ENCODE peak calls at places on chromosomes 4 and X, in five cellular contexts. Q, K, B, M and G are unnamed samples.

GRCh38 chr4:120927758-120928409 is 5.4 kb upstream of the PRDM5 start:
- DNase-seq in Q (peak), K (no peak), B (no peak), M (no peak), G (no peak)

GRCh38 chrX:153353416-153353815 is 19.5 kb downstream of the ZNF275 start:
- DNase-seq in Q (peak), K (no peak), B (no peak), M (no peak), G (no peak)

GRCh38 chrX:97806238-97806637 is 922.5 kb downstream of the RPA4 start:
- DNase-seq in Q (peak), K (peak), B (no peak), M (no peak), G (no peak)

GRCh38 chr4:114015444-114015899 is 36.0 kb upstream of the ARSJ start:
- DNase-seq in Q (peak), K (peak), B (no peak), M (no peak), G (peak)

GRCh38 chr4:26150948-26151347 is 169.9 kb upstream of the RBPJ start:
- DNase-seq in Q (peak), K (no peak), B (no peak), M (no peak), G (no peak)

GRCh38 chr4:24456431-24456830 is 127.9 kb downstream of the DHX15 start:
- DNase-seq in Q (no peak), K (no peak), B (no peak), M (no peak), G (no peak)

GRCh38 chr4:153310793-153311192 is 33.7 kb upstream of the MND1 start:
- DNase-seq in Q (no peak), K (no peak), B (no peak), M (no peak), G (no peak)

GRCh38 chrX:24026403-24026801 is 584 bp downstream of the KLHL15 start:
- DNase-seq in Q (peak), K (no peak), B (no peak), M (no peak), G (no peak)

GRCh38 chr4:143586080-143586479 is 72.6 kb downstream of the SMARCA5 start:
- DNase-seq in Q (peak), K (no peak), B (no peak), M (no peak), G (no peak)

GRCh38 chr4:2468464-2469191 is at the start of gene RNF4:
- DNase-seq in Q (peak), K (peak), B (peak), M (peak), G (peak)

GRCh38 chrX:154409222-154409871 is at the start of gene DNASE1L1:
- DNase-seq in Q (peak), K (peak), B (peak), M (peak), G (no peak)

GRCh38 chr4:28686618-28687017 is 1826.0 kb downstream of the STIM2 start:
- DNase-seq in Q (peak), K (no peak), B (peak), M (no peak), G (peak)
- TF ChIP-seq CTCF in Q (peak), K (peak), B (peak), M (no peak), G (peak)

DNA sequence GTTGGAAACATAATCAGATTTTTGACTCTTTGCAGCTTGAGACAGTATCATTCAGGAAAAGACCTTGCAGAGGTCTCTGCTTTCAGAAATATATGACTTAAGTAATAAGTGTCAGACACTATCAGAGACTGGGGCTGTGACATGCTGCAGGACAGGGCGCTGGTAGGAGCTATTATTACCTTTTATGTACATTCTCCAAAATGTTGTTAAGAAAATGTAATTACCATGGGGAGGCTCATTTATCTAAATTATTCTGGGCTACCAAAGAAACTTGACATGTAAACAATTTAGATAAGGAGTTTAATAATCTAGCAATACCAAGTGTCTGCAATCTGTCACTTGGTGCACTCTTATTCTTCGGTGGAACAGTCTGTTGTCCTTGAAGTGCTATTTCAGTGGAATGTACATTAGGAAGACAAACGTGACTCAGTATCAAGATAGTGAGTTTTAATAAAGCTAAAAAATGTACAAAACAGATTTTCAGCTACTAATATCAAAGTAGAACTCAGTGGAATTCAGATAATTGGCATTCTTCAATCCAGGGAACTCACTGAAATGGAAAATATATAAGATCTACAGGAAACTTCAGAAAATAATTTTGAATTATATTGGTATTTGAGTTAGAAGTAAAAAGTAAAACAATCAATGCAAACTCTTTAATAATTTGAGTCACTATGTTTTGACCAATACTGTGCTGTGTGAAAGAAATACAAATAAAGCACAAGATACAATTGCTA is 214.5 kb downstream of the KCNIP4 start:
- DNase-seq in Q (no peak), K (no peak), B (no peak), M (no peak), G (no peak)
- H3K4me3 ChIP-seq in Q (no peak), K (no peak), B (no peak), M (no peak), G (no peak)

GRCh38 chrX:101956556-101956955 is 24.7 kb upstream of the ZMAT1 start:
- DNase-seq in Q (no peak), K (no peak), B (no peak), M (no peak), G (no peak)

GRCh38 chrX:101958139-101958538 is 26.3 kb upstream of the ZMAT1 start:
- DNase-seq in Q (peak), K (no peak), B (no peak), M (no peak), G (no peak)

GRCh38 chrX:101957174-101957573 is 25.3 kb upstream of the ZMAT1 start:
- DNase-seq in Q (no peak), K (no peak), B (no peak), M (no peak), G (no peak)
- TF ChIP-seq CTCF in Q (no peak), K (no peak), B (no peak), M (no peak), G (no peak)

GRCh38 chrX:38107028-38107427 is 100.7 kb downstream of the SYTL5 start:
- DNase-seq in Q (peak), K (no peak), B (no peak), M (no peak), G (no peak)

GRCh38 chrX:38102240-38102639 is 95.9 kb downstream of the SYTL5 start:
- DNase-seq in Q (no peak), K (no peak), B (no peak), M (no peak), G (no peak)

GRCh38 chrX:38102875-38103274 is 96.5 kb downstream of the SYTL5 start:
- DNase-seq in Q (no peak), K (no peak), B (no peak), M (no peak), G (no peak)

GRCh38 chrX:38105216-38105725 is 98.9 kb downstream of the SYTL5 start:
- DNase-seq in Q (no peak), K (no peak), B (no peak), M (no peak), G (no peak)

GRCh38 chrX:38103857-38104812 is 97.8 kb downstream of the SYTL5 start:
- DNase-seq in Q (no peak), K (no peak), B (no peak), M (no peak), G (no peak)
- H3K4me3 ChIP-seq in Q (no peak), K (no peak), B (no peak), M (no peak), G (no peak)

DNA sequence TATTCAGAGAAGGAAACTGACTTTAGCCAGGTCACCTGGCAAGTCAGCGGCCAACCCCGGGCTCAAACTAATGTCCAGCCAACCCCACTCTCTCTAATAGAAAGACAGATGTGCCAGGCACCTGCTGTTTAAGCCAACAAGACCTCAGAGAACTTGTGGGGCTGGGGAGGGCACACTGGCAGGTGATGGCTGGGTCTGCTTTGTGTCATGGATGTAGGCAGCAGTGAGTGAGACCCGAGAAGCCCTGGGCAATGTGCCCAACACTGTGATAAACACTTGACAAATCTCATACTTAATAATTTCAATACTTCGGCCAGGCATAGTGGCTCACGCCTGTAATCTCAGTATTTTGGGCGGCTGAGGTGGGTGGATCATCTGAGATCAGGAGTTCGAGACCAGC is 9.0 kb upstream of the CD99L2 start:
- DNase-seq in Q (no peak), K (no peak), B (no peak), M (no peak), G (no peak)
- TF ChIP-seq CTCF in Q (no peak), K (no peak), B (no peak), M (no peak), G (no peak)

DNA sequence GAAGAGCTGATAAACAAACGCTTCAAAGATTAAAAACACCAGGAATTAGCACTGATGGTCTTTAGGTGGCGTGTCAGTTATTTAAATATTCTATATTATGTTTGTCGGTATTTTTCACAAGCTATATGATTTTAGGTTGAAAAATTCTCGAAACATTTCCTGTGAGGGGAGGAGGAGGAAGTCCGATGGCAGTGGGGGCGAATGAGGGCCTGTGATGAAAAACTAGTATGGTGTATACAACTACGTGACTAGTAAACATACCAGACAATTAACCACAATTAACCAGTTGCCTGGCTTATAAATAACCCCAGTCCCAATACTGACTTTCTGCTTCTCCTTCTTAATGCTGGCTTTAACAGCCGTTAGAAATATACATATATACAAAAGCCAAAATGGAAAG is 612 bp upstream of the NAP1L2 start:
- DNase-seq in Q (no peak), K (no peak), B (no peak), M (no peak), G (no peak)
- H3K4me3 ChIP-seq in Q (peak), K (no peak), B (peak), M (no peak), G (peak)

GRCh38 chrX:129845616-129846190 is 2.0 kb upstream of the ZDHHC9 start:
- DNase-seq in Q (no peak), K (no peak), B (no peak), M (no peak), G (no peak)

GRCh38 chrX:129842510-129843208 is 1.0 kb downstream of the ZDHHC9 start:
- DNase-seq in Q (peak), K (no peak), B (peak), M (peak), G (peak)

GRCh38 chrX:129843209-129843458 is 552 bp downstream of the ZDHHC9 start:
- DNase-seq in Q (no peak), K (no peak), B (no peak), M (no peak), G (no peak)

GRCh38 chrX:129846686-129847085 is 3.0 kb upstream of the ZDHHC9 start:
- DNase-seq in Q (no peak), K (no peak), B (no peak), M (no peak), G (no peak)

DNA sequence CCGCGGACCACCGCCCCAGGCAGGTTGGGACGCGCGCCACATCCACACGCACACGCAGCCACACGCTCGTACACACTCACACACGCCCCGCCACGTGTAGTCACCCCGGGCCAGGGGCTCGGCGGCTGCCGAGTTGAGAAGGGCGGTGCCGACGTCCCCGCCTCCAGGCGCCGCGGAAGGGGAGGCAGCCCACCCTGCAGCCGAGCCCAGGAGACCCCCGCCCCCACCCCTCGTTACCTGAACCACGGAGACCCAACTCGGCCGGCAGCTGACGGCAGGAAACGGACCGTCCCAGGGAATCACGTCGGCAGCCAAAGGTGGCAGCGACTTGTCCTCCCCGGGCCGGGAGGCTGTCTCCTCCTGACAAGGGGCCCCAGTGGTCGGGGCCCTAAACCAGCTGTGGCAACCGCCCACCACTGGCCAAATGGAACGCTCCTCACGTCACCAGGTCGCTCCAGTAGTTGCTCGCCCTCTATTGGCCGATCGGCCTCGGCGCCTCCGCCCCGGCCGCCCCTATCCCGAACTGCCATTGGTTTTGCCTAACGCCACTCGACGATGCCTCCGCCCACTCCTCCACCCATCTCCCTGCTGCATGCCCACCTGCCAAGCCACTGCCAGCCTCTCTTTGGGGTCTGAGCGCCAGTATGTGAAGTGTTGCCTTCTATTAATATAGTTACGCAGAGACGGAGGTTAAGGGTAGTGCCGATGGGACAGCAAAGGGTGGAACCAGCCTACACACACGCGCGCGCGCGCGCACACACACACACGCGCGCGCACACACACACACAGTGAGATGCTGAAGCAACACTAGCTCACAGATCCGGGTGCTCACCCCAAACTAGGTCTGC is at the start of gene ZDHHC9:
- DNase-seq in Q (peak), K (peak), B (peak), M (peak), G (peak)
- TF ChIP-seq CTCF in Q (no peak), K (no peak), B (no peak), M (no peak), G (no peak)